ENCODE peak calls at places on chromosomes 5 and 9, in four cellular contexts. One of them, this sample, is unnamed.

GRCh38 chr5:113017891-113018635 is 41.5 kb downstream of the DCP2 start:
- DNase-seq in HT-29: peak
- DNase-seq in glutamatergic neuron: no peak
- DNase-seq in stimulated activated CD8-positive, alpha-beta memory T cell treated with anti-CD3 and anti-CD28 coated beads, Interleukin-2, amount 100 ng/mL, for 48 hours: no peak
- DNase-seq in this sample: no peak

GRCh38 chr5:67146981-67147380 is 49.6 kb downstream of the CD180 start:
- DNase-seq in stimulated activated CD8-positive, alpha-beta memory T cell treated with anti-CD3 and anti-CD28 coated beads, Interleukin-2, amount 100 ng/mL, for 48 hours: no peak
- DNase-seq in HT-29: no peak
- DNase-seq in glutamatergic neuron: no peak
- DNase-seq in this sample: no peak

GRCh38 chr5:6642655-6643054 is 9.4 kb downstream of the SRD5A1 start:
- DNase-seq in glutamatergic neuron: no peak
- DNase-seq in HT-29: no peak
- DNase-seq in stimulated activated CD8-positive, alpha-beta memory T cell treated with anti-CD3 and anti-CD28 coated beads, Interleukin-2, amount 100 ng/mL, for 48 hours: no peak
- DNase-seq in this sample: no peak

GRCh38 chr9:16640649-16641048 is 229.8 kb downstream of the BNC2 start:
- DNase-seq in glutamatergic neuron: no peak
- DNase-seq in stimulated activated CD8-positive, alpha-beta memory T cell treated with anti-CD3 and anti-CD28 coated beads, Interleukin-2, amount 100 ng/mL, for 48 hours: no peak
- DNase-seq in HT-29: no peak
- DNase-seq in this sample: no peak

GRCh38 chr5:92930057-92930456 is 651.0 kb downstream of the NR2F1-AS1 start:
- DNase-seq in glutamatergic neuron: no peak
- DNase-seq in HT-29: no peak
- DNase-seq in stimulated activated CD8-positive, alpha-beta memory T cell treated with anti-CD3 and anti-CD28 coated beads, Interleukin-2, amount 100 ng/mL, for 48 hours: no peak
- DNase-seq in this sample: no peak

GRCh38 chr5:151005975-151006576 is 14.3 kb upstream of the GPX3 start:
- DNase-seq in glutamatergic neuron: no peak
- DNase-seq in stimulated activated CD8-positive, alpha-beta memory T cell treated with anti-CD3 and anti-CD28 coated beads, Interleukin-2, amount 100 ng/mL, for 48 hours: no peak
- DNase-seq in HT-29: peak
- DNase-seq in this sample: no peak

GRCh38 chr5:153775923-153776322 is 262.8 kb downstream of the FAM114A2 start:
- DNase-seq in stimulated activated CD8-positive, alpha-beta memory T cell treated with anti-CD3 and anti-CD28 coated beads, Interleukin-2, amount 100 ng/mL, for 48 hours: no peak
- DNase-seq in HT-29: no peak
- DNase-seq in glutamatergic neuron: no peak
- DNase-seq in this sample: no peak

GRCh38 chr5:67235399-67236110 is 39.0 kb upstream of the CD180 start:
- DNase-seq in HT-29: peak
- DNase-seq in stimulated activated CD8-positive, alpha-beta memory T cell treated with anti-CD3 and anti-CD28 coated beads, Interleukin-2, amount 100 ng/mL, for 48 hours: no peak
- DNase-seq in glutamatergic neuron: no peak
- DNase-seq in this sample: no peak

GRCh38 chr9:121440265-121440664 is 59.4 kb downstream of the GGTA1 start:
- DNase-seq in glutamatergic neuron: no peak
- DNase-seq in HT-29: peak
- DNase-seq in stimulated activated CD8-positive, alpha-beta memory T cell treated with anti-CD3 and anti-CD28 coated beads, Interleukin-2, amount 100 ng/mL, for 48 hours: no peak
- DNase-seq in this sample: peak

GRCh38 chr5:157463621-157464407 is 3.8 kb downstream of the NIPAL4 start:
- DNase-seq in glutamatergic neuron: no peak
- DNase-seq in stimulated activated CD8-positive, alpha-beta memory T cell treated with anti-CD3 and anti-CD28 coated beads, Interleukin-2, amount 100 ng/mL, for 48 hours: no peak
- DNase-seq in HT-29: no peak
- DNase-seq in this sample: no peak

GRCh38 chr5:150556859-150557506 is 49.1 kb downstream of the NDST1 start:
- DNase-seq in stimulated activated CD8-positive, alpha-beta memory T cell treated with anti-CD3 and anti-CD28 coated beads, Interleukin-2, amount 100 ng/mL, for 48 hours: no peak
- DNase-seq in HT-29: no peak
- DNase-seq in glutamatergic neuron: no peak
- DNase-seq in this sample: no peak

GRCh38 chr5:107067391-107067790 is 603.3 kb downstream of the EFNA5 start:
- DNase-seq in glutamatergic neuron: no peak
- DNase-seq in stimulated activated CD8-positive, alpha-beta memory T cell treated with anti-CD3 and anti-CD28 coated beads, Interleukin-2, amount 100 ng/mL, for 48 hours: no peak
- DNase-seq in HT-29: no peak
- DNase-seq in this sample: no peak

GRCh38 chr9:83425240-83425639 is 113.0 kb downstream of the FRMD3 start:
- DNase-seq in glutamatergic neuron: no peak
- DNase-seq in HT-29: no peak
- DNase-seq in stimulated activated CD8-positive, alpha-beta memory T cell treated with anti-CD3 and anti-CD28 coated beads, Interleukin-2, amount 100 ng/mL, for 48 hours: no peak
- DNase-seq in this sample: no peak

GRCh38 chr5:68303038-68303738 is 87.6 kb downstream of the PIK3R1 start:
- DNase-seq in HT-29: no peak
- DNase-seq in stimulated activated CD8-positive, alpha-beta memory T cell treated with anti-CD3 and anti-CD28 coated beads, Interleukin-2, amount 100 ng/mL, for 48 hours: no peak
- DNase-seq in glutamatergic neuron: no peak
- DNase-seq in this sample: no peak

GRCh38 chr5:160054831-160055230 is 45.9 kb downstream of the TTC1 start:
- DNase-seq in stimulated activated CD8-positive, alpha-beta memory T cell treated with anti-CD3 and anti-CD28 coated beads, Interleukin-2, amount 100 ng/mL, for 48 hours: no peak
- DNase-seq in glutamatergic neuron: no peak
- DNase-seq in HT-29: peak
- DNase-seq in this sample: peak

GRCh38 chr9:123928471-123929176 is 1.3 kb downstream of the DENND1A start:
- DNase-seq in glutamatergic neuron: no peak
- DNase-seq in stimulated activated CD8-positive, alpha-beta memory T cell treated with anti-CD3 and anti-CD28 coated beads, Interleukin-2, amount 100 ng/mL, for 48 hours: no peak
- DNase-seq in HT-29: no peak
- DNase-seq in this sample: no peak

GRCh38 chr5:28249771-28250415 is 1211.5 kb upstream of the CDH9 start:
- DNase-seq in stimulated activated CD8-positive, alpha-beta memory T cell treated with anti-CD3 and anti-CD28 coated beads, Interleukin-2, amount 100 ng/mL, for 48 hours: no peak
- DNase-seq in glutamatergic neuron: no peak
- DNase-seq in HT-29: no peak
- DNase-seq in this sample: no peak

GRCh38 chr9:81002242-81002641 is 687.1 kb downstream of the TLE1 start:
- DNase-seq in glutamatergic neuron: no peak
- DNase-seq in HT-29: peak
- DNase-seq in stimulated activated CD8-positive, alpha-beta memory T cell treated with anti-CD3 and anti-CD28 coated beads, Interleukin-2, amount 100 ng/mL, for 48 hours: no peak
- DNase-seq in this sample: no peak

GRCh38 chr5:117945261-117945660 is 1043.1 kb downstream of the DTWD2 start:
- DNase-seq in stimulated activated CD8-positive, alpha-beta memory T cell treated with anti-CD3 and anti-CD28 coated beads, Interleukin-2, amount 100 ng/mL, for 48 hours: no peak
- DNase-seq in glutamatergic neuron: no peak
- DNase-seq in HT-29: no peak
- DNase-seq in this sample: no peak

GRCh38 chr9:19156026-19156474 is 28.8 kb upstream of the PLIN2 start:
- DNase-seq in HT-29: no peak
- DNase-seq in glutamatergic neuron: no peak
- DNase-seq in stimulated activated CD8-positive, alpha-beta memory T cell treated with anti-CD3 and anti-CD28 coated beads, Interleukin-2, amount 100 ng/mL, for 48 hours: no peak
- DNase-seq in this sample: no peak

GRCh38 chr9:100101608-100102007 is 2.6 kb downstream of the INVS start:
- DNase-seq in stimulated activated CD8-positive, alpha-beta memory T cell treated with anti-CD3 and anti-CD28 coated beads, Interleukin-2, amount 100 ng/mL, for 48 hours: no peak
- DNase-seq in HT-29: no peak
- DNase-seq in glutamatergic neuron: no peak
- DNase-seq in this sample: no peak

GRCh38 chr5:9054821-9055589 is 490.9 kb downstream of the SEMA5A start:
- DNase-seq in stimulated activated CD8-positive, alpha-beta memory T cell treated with anti-CD3 and anti-CD28 coated beads, Interleukin-2, amount 100 ng/mL, for 48 hours: no peak
- DNase-seq in HT-29: no peak
- DNase-seq in glutamatergic neuron: no peak
- DNase-seq in this sample: no peak

GRCh38 chr9:138118601-138119071 is 241.1 kb downstream of the CACNA1B start:
- DNase-seq in stimulated activated CD8-positive, alpha-beta memory T cell treated with anti-CD3 and anti-CD28 coated beads, Interleukin-2, amount 100 ng/mL, for 48 hours: no peak
- DNase-seq in glutamatergic neuron: no peak
- DNase-seq in HT-29: no peak
- DNase-seq in this sample: no peak

GRCh38 chr5:138032028-138032571 is 779 bp downstream of the FAM13B start:
- DNase-seq in stimulated activated CD8-positive, alpha-beta memory T cell treated with anti-CD3 and anti-CD28 coated beads, Interleukin-2, amount 100 ng/mL, for 48 hours: no peak
- DNase-seq in glutamatergic neuron: no peak
- DNase-seq in HT-29: peak
- DNase-seq in this sample: peak